ENCODE peak calls at places on chromosomes 3 and 15, in ten cellular contexts. U, H, I, M, E, B, T, V, S and Y are unnamed samples.

GRCh38 chr15:28955160-28955502 is 69.4 kb downstream of the APBA2 start:
- DNase-seq in U (no peak), H (peak), I (peak), M (no peak), E (no peak), B (no peak), T (peak), V (peak), S (no peak), Y (no peak)

GRCh38 chr3:20256144-20256543 is 70.1 kb upstream of the SGO1 start:
- DNase-seq in U (no peak), H (peak), I (peak), M (no peak), E (no peak), B (no peak), T (peak), V (no peak), S (no peak), Y (no peak)

GRCh38 chr15:59703979-59704796 is 15.1 kb upstream of the BNIP2 start:
- DNase-seq in U (no peak), H (no peak), I (no peak), M (no peak), E (no peak), B (no peak), T (peak), V (no peak), S (peak), Y (no peak)

GRCh38 chr3:16090711-16091110 is 83.8 kb upstream of the GALNT15 start:
- DNase-seq in U (no peak), H (no peak), I (no peak), M (no peak), E (no peak), B (no peak), T (no peak), V (no peak), S (no peak), Y (no peak)

GRCh38 chr3:38110314-38111050 is 26.4 kb downstream of the ACAA1 start:
- DNase-seq in U (no peak), H (no peak), I (no peak), M (no peak), E (no peak), B (no peak), T (no peak), V (no peak), S (no peak), Y (no peak)

GRCh38 chr3:65635661-65636060 is 403.1 kb downstream of the MAGI1 start:
- DNase-seq in U (no peak), H (no peak), I (no peak), M (no peak), E (no peak), B (no peak), T (no peak), V (no peak), S (no peak), Y (no peak)

GRCh38 chr15:97893988-97894387 is 66.5 kb upstream of the ARRDC4 start:
- DNase-seq in U (no peak), H (no peak), I (no peak), M (no peak), E (no peak), B (no peak), T (no peak), V (no peak), S (no peak), Y (no peak)

GRCh38 chr3:159236306-159236705 is 434.5 kb downstream of the MFSD1 start:
- DNase-seq in U (no peak), H (no peak), I (no peak), M (no peak), E (no peak), B (no peak), T (peak), V (no peak), S (no peak), Y (no peak)

GRCh38 chr3:141913150-141913811 is 36.8 kb downstream of the ATP1B3 start:
- DNase-seq in U (peak), H (peak), I (peak), M (no peak), E (no peak), B (peak), T (peak), V (peak), S (no peak), Y (no peak)

GRCh38 chr3:130661116-130661515 is 85.5 kb downstream of the PIK3R4 start:
- DNase-seq in U (no peak), H (no peak), I (peak), M (no peak), E (no peak), B (no peak), T (no peak), V (no peak), S (no peak), Y (no peak)

GRCh38 chr3:64530434-64531049 is 157.3 kb downstream of the ADAMTS9 start:
- DNase-seq in U (peak), H (peak), I (peak), M (no peak), E (no peak), B (no peak), T (peak), V (no peak), S (no peak), Y (peak)

GRCh38 chr15:88664151-88664778 is 25.4 kb downstream of the ISG20 start:
- DNase-seq in U (peak), H (peak), I (peak), M (no peak), E (no peak), B (no peak), T (peak), V (no peak), S (no peak), Y (no peak)

GRCh38 chr3:24419067-24419791 is 75.4 kb downstream of the THRB start:
- DNase-seq in U (no peak), H (no peak), I (no peak), M (no peak), E (no peak), B (no peak), T (no peak), V (no peak), S (no peak), Y (no peak)

GRCh38 chr15:40069178-40070165 is 30.5 kb upstream of the SRP14 start:
- DNase-seq in U (peak), H (no peak), I (peak), M (peak), E (no peak), B (no peak), T (peak), V (no peak), S (peak), Y (peak)

GRCh38 chr3:111737056-111737711 is 121.9 kb upstream of the PHLDB2 start:
- DNase-seq in U (no peak), H (no peak), I (no peak), M (peak), E (no peak), B (no peak), T (no peak), V (no peak), S (peak), Y (no peak)

GRCh38 chr3:57179580-57180410 is 14.6 kb upstream of the IL17RD start:
- DNase-seq in U (no peak), H (peak), I (peak), M (no peak), E (no peak), B (no peak), T (peak), V (no peak), S (no peak), Y (no peak)

GRCh38 chr3:43348852-43349574 is 62.7 kb downstream of the SNRK start:
- DNase-seq in U (no peak), H (no peak), I (no peak), M (no peak), E (no peak), B (no peak), T (no peak), V (no peak), S (no peak), Y (no peak)

GRCh38 chr3:44865272-44866005 is 3.7 kb downstream of the TMEM42 start:
- DNase-seq in U (no peak), H (no peak), I (no peak), M (no peak), E (no peak), B (no peak), T (no peak), V (no peak), S (no peak), Y (no peak)

GRCh38 chr3:141091416-141091815 is 40.3 kb downstream of the SPSB4 start:
- DNase-seq in U (no peak), H (no peak), I (no peak), M (no peak), E (no peak), B (no peak), T (no peak), V (no peak), S (no peak), Y (no peak)

GRCh38 chr3:23633261-23633960 is 172.3 kb upstream of the UBE2E1 start:
- DNase-seq in U (no peak), H (no peak), I (no peak), M (no peak), E (no peak), B (no peak), T (no peak), V (no peak), S (no peak), Y (no peak)

GRCh38 chr3:120681506-120682038 is 467 bp downstream of the HGD start:
- DNase-seq in U (no peak), H (no peak), I (no peak), M (no peak), E (no peak), B (no peak), T (no peak), V (no peak), S (no peak), Y (no peak)

GRCh38 chr15:73318463-73319351 is 50.1 kb downstream of the HCN4 start:
- DNase-seq in U (no peak), H (no peak), I (no peak), M (no peak), E (no peak), B (no peak), T (no peak), V (no peak), S (no peak), Y (no peak)

GRCh38 chr3:8637348-8637747 is 7.2 kb downstream of the SSUH2 start:
- DNase-seq in U (no peak), H (no peak), I (no peak), M (no peak), E (no peak), B (no peak), T (no peak), V (no peak), S (no peak), Y (no peak)

GRCh38 chr15:66462630-66463029 is 34.9 kb downstream of the SNAPC5 start:
- DNase-seq in U (no peak), H (no peak), I (no peak), M (no peak), E (no peak), B (no peak), T (no peak), V (no peak), S (no peak), Y (no peak)

GRCh38 chr15:33926260-33926659 is 42.0 kb upstream of the CHRM5 start:
- DNase-seq in U (no peak), H (no peak), I (no peak), M (no peak), E (no peak), B (no peak), T (no peak), V (no peak), S (no peak), Y (no peak)

GRCh38 chr3:55686720-55687254 is 199.7 kb upstream of the WNT5A start:
- DNase-seq in U (no peak), H (peak), I (no peak), M (no peak), E (no peak), B (no peak), T (peak), V (no peak), S (no peak), Y (no peak)

GRCh38 chr15:99053380-99054024 is 45.9 kb upstream of the PGPEP1L start:
- DNase-seq in U (no peak), H (no peak), I (no peak), M (no peak), E (no peak), B (no peak), T (no peak), V (no peak), S (peak), Y (no peak)

GRCh38 chr3:35596611-35597010 is 42.7 kb upstream of the ARPP21 start:
- DNase-seq in U (no peak), H (no peak), I (no peak), M (no peak), E (no peak), B (no peak), T (no peak), V (no peak), S (no peak), Y (no peak)